ENCODE peak calls at places on chromosome 9, in ten cellular contexts. One of them, this sample, is unnamed.

GRCh38 chr9:5670079-5670478 is 41.2 kb downstream of the RIC1 start:
- DNase-seq in transverse colon: no peak
- DNase-seq in cardiac fibroblast: peak; percentile 4
- DNase-seq in endothelial cell of umbilical vein: no peak
- DNase-seq in mammary epithelial cell: no peak
- DNase-seq in GM12865: no peak
- DNase-seq in IMR-90: no peak
- DNase-seq in epithelial cell of esophagus: no peak
- DNase-seq in NB4: no peak
- DNase-seq in H9: no peak
- DNase-seq in this sample: no peak

GRCh38 chr9:89445801-89446228 is 52.1 kb downstream of the SEMA4D start:
- DNase-seq in mammary epithelial cell: no peak
- DNase-seq in GM12865: no peak
- DNase-seq in epithelial cell of esophagus: no peak
- DNase-seq in H9: no peak
- DNase-seq in NB4: no peak
- DNase-seq in IMR-90: no peak
- DNase-seq in transverse colon: no peak
- DNase-seq in endothelial cell of umbilical vein: no peak
- DNase-seq in cardiac fibroblast: no peak
- DNase-seq in this sample: no peak

GRCh38 chr9:21709464-21710058 is 92.9 kb upstream of the MTAP start:
- DNase-seq in NB4: no peak
- DNase-seq in epithelial cell of esophagus: peak; percentile 79
- DNase-seq in GM12865: peak; percentile 74
- DNase-seq in IMR-90: peak; percentile 53
- DNase-seq in cardiac fibroblast: peak; percentile 66
- DNase-seq in endothelial cell of umbilical vein: peak; percentile 69
- DNase-seq in H9: peak; percentile 55
- DNase-seq in transverse colon: peak; percentile 45
- DNase-seq in mammary epithelial cell: peak; percentile 57
- DNase-seq in this sample: peak; percentile 70

GRCh38 chr9:95609426-95609825 is 92.7 kb upstream of the PTCH1 start:
- DNase-seq in transverse colon: no peak
- DNase-seq in NB4: no peak
- DNase-seq in mammary epithelial cell: no peak
- DNase-seq in IMR-90: no peak
- DNase-seq in GM12865: no peak
- DNase-seq in epithelial cell of esophagus: no peak
- DNase-seq in H9: no peak
- DNase-seq in cardiac fibroblast: no peak
- DNase-seq in endothelial cell of umbilical vein: no peak
- DNase-seq in this sample: no peak

GRCh38 chr9:123187131-123187530 is 81.3 kb downstream of the STRBP start:
- DNase-seq in mammary epithelial cell: no peak
- DNase-seq in endothelial cell of umbilical vein: no peak
- DNase-seq in H9: no peak
- DNase-seq in epithelial cell of esophagus: no peak
- DNase-seq in transverse colon: no peak
- DNase-seq in NB4: no peak
- DNase-seq in cardiac fibroblast: no peak
- DNase-seq in IMR-90: no peak
- DNase-seq in GM12865: no peak
- DNase-seq in this sample: no peak

GRCh38 chr9:35035851-35036701 is 36.3 kb downstream of the VCP start:
- DNase-seq in NB4: no peak
- DNase-seq in cardiac fibroblast: peak; percentile 88
- DNase-seq in IMR-90: peak; percentile 38
- DNase-seq in mammary epithelial cell: no peak
- DNase-seq in epithelial cell of esophagus: peak; percentile 38
- DNase-seq in H9: peak; percentile 75
- DNase-seq in transverse colon: peak; percentile 21
- DNase-seq in GM12865: no peak
- DNase-seq in endothelial cell of umbilical vein: peak; percentile 44
- DNase-seq in this sample: peak; percentile 18

GRCh38 chr9:27535701-27536118 is 6.1 kb upstream of the MOB3B start:
- DNase-seq in GM12865: peak; percentile 63
- DNase-seq in transverse colon: no peak
- DNase-seq in NB4: peak; percentile 42
- DNase-seq in cardiac fibroblast: no peak
- DNase-seq in IMR-90: no peak
- DNase-seq in endothelial cell of umbilical vein: no peak
- DNase-seq in H9: peak; percentile 82
- DNase-seq in mammary epithelial cell: peak; percentile 38
- DNase-seq in epithelial cell of esophagus: peak; percentile 57
- DNase-seq in this sample: no peak

GRCh38 chr9:93326056-93326455 is 125.4 kb upstream of the FAM120A start:
- DNase-seq in H9: no peak
- DNase-seq in mammary epithelial cell: no peak
- DNase-seq in IMR-90: no peak
- DNase-seq in GM12865: no peak
- DNase-seq in NB4: no peak
- DNase-seq in epithelial cell of esophagus: peak; percentile 22
- DNase-seq in transverse colon: no peak
- DNase-seq in endothelial cell of umbilical vein: no peak
- DNase-seq in cardiac fibroblast: no peak
- DNase-seq in this sample: no peak

GRCh38 chr9:123999668-124000067 is 11.9 kb upstream of the LHX2 start:
- DNase-seq in cardiac fibroblast: no peak
- DNase-seq in H9: no peak
- DNase-seq in NB4: peak; percentile 28
- DNase-seq in mammary epithelial cell: no peak
- DNase-seq in IMR-90: no peak
- DNase-seq in endothelial cell of umbilical vein: no peak
- DNase-seq in transverse colon: no peak
- DNase-seq in epithelial cell of esophagus: no peak
- DNase-seq in GM12865: no peak
- DNase-seq in this sample: peak; percentile 59

GRCh38 chr9:81499021-81499454 is 190.3 kb downstream of the TLE1 start:
- DNase-seq in epithelial cell of esophagus: peak; percentile 2
- DNase-seq in H9: no peak
- DNase-seq in GM12865: no peak
- DNase-seq in transverse colon: no peak
- DNase-seq in NB4: no peak
- DNase-seq in endothelial cell of umbilical vein: no peak
- DNase-seq in mammary epithelial cell: no peak
- DNase-seq in cardiac fibroblast: peak; percentile 78
- DNase-seq in IMR-90: peak; percentile 85
- DNase-seq in this sample: no peak

GRCh38 chr9:89926691-89927220 is 321.9 kb downstream of the GADD45G start:
- DNase-seq in H9: no peak
- DNase-seq in NB4: no peak
- DNase-seq in epithelial cell of esophagus: no peak
- DNase-seq in GM12865: no peak
- DNase-seq in IMR-90: no peak
- DNase-seq in mammary epithelial cell: no peak
- DNase-seq in endothelial cell of umbilical vein: no peak
- DNase-seq in cardiac fibroblast: no peak
- DNase-seq in transverse colon: no peak
- DNase-seq in this sample: no peak

GRCh38 chr9:23088932-23089364 is 642.3 kb downstream of the DMRTA1 start:
- DNase-seq in H9: peak; percentile 88
- DNase-seq in mammary epithelial cell: no peak
- DNase-seq in transverse colon: no peak
- DNase-seq in epithelial cell of esophagus: peak; percentile 8
- DNase-seq in cardiac fibroblast: no peak
- DNase-seq in IMR-90: no peak
- DNase-seq in GM12865: peak; percentile 1
- DNase-seq in NB4: peak; percentile 0
- DNase-seq in endothelial cell of umbilical vein: peak; percentile 26
- DNase-seq in this sample: peak; percentile 28

GRCh38 chr9:115046786-115047185 is 71.2 kb downstream of the TNC start:
- DNase-seq in NB4: no peak
- DNase-seq in endothelial cell of umbilical vein: no peak
- DNase-seq in GM12865: no peak
- DNase-seq in IMR-90: peak; percentile 77
- DNase-seq in transverse colon: no peak
- DNase-seq in mammary epithelial cell: no peak
- DNase-seq in H9: no peak
- DNase-seq in epithelial cell of esophagus: no peak
- DNase-seq in cardiac fibroblast: no peak
- DNase-seq in this sample: no peak

GRCh38 chr9:137550958-137551655 is 572 bp upstream of the MRPL41 start:
- DNase-seq in epithelial cell of esophagus: no peak
- DNase-seq in IMR-90: peak; percentile 44
- DNase-seq in transverse colon: no peak
- DNase-seq in GM12865: no peak
- DNase-seq in NB4: peak; percentile 81
- DNase-seq in endothelial cell of umbilical vein: peak; percentile 29
- DNase-seq in H9: peak; percentile 95
- DNase-seq in cardiac fibroblast: no peak
- DNase-seq in mammary epithelial cell: peak; percentile 52
- DNase-seq in this sample: peak; percentile 94
- TF ChIP-seq CTCF in epithelial cell of esophagus: peak; percentile 36
- TF ChIP-seq CTCF in IMR-90: peak; percentile 56
- TF ChIP-seq CTCF in transverse colon: peak; percentile 56
- TF ChIP-seq CTCF in GM12865: peak; percentile 45
- TF ChIP-seq CTCF in NB4: peak; percentile 18
- TF ChIP-seq CTCF in endothelial cell of umbilical vein: peak; percentile 48
- TF ChIP-seq CTCF in H9: peak; percentile 72
- TF ChIP-seq CTCF in cardiac fibroblast: peak; percentile 27
- TF ChIP-seq CTCF in mammary epithelial cell: peak; percentile 23
- TF ChIP-seq CTCF in this sample: peak; percentile 69

GRCh38 chr9:110197330-110198187 is 10.4 kb downstream of the C9orf152 start:
- DNase-seq in NB4: no peak
- DNase-seq in mammary epithelial cell: no peak
- DNase-seq in cardiac fibroblast: peak; percentile 35
- DNase-seq in transverse colon: peak; percentile 52
- DNase-seq in epithelial cell of esophagus: no peak
- DNase-seq in endothelial cell of umbilical vein: no peak
- DNase-seq in IMR-90: no peak
- DNase-seq in H9: no peak
- DNase-seq in GM12865: no peak
- DNase-seq in this sample: no peak
- TF ChIP-seq CTCF in NB4: no peak
- TF ChIP-seq CTCF in mammary epithelial cell: no peak
- TF ChIP-seq CTCF in cardiac fibroblast: peak; percentile 51
- TF ChIP-seq CTCF in transverse colon: peak; percentile 44
- TF ChIP-seq CTCF in epithelial cell of esophagus: no peak
- TF ChIP-seq CTCF in endothelial cell of umbilical vein: no peak
- TF ChIP-seq CTCF in IMR-90: peak; percentile 45
- TF ChIP-seq CTCF in H9: peak; percentile 34
- TF ChIP-seq CTCF in GM12865: no peak
- TF ChIP-seq CTCF in this sample: no peak

DNA sequence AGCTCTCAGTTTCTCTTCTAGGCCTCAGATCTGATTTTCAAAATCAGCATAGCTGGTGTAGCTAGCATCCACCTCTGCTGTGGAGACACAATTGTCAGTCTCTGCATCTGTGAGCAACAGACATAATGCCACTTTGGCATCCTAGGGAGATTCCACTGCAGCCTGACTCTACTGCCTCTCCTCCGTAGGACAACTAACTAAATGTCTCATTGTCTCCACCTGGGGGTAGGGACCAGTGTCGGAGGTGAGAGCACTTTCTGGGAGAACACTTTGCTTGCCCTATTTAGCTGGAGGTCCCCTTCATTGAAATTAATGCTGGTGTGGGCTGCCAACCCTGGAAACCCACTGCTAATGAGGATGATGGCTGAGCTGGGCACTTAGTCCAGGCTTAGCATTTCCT is 1.4 kb downstream of the PPP3R2 start:
- DNase-seq in NB4: no peak
- DNase-seq in transverse colon: no peak
- DNase-seq in H9: no peak
- DNase-seq in IMR-90: no peak
- DNase-seq in mammary epithelial cell: no peak
- DNase-seq in endothelial cell of umbilical vein: no peak
- DNase-seq in epithelial cell of esophagus: no peak
- DNase-seq in GM12865: no peak
- DNase-seq in cardiac fibroblast: no peak
- DNase-seq in this sample: no peak
- TF ChIP-seq CTCF in NB4: no peak
- TF ChIP-seq CTCF in transverse colon: no peak
- TF ChIP-seq CTCF in H9: peak; percentile 27
- TF ChIP-seq CTCF in IMR-90: no peak
- TF ChIP-seq CTCF in mammary epithelial cell: no peak
- TF ChIP-seq CTCF in endothelial cell of umbilical vein: no peak
- TF ChIP-seq CTCF in epithelial cell of esophagus: no peak
- TF ChIP-seq CTCF in GM12865: no peak
- TF ChIP-seq CTCF in cardiac fibroblast: no peak
- TF ChIP-seq CTCF in this sample: no peak

DNA sequence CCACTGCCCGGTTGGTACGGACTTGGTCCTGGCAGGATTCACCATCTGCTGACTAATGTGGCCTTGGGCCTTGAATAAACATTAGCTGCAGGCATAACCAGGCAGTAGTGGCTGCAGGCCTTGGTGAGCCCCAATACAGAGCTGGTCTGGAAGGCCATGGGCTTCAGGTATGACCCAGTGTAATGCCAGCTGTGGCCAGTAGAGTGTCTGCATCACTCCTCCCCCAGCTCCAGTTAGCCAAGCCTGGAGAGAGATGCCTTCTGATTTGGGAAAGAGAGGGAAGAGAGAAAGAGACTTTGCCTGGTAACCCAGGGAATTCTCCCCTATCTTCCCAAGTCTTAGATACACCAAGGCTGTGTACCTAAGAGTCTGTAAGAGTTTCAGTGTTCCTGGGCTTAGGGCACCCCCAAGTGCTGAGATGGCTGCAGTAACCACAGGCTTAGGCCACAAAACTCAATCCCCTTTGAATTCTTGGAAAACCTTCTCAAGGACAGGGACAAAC is 5.6 kb upstream of the C5 start:
- DNase-seq in mammary epithelial cell: peak; percentile 19
- DNase-seq in transverse colon: no peak
- DNase-seq in NB4: peak; percentile 15
- DNase-seq in GM12865: peak; percentile 37
- DNase-seq in H9: peak; percentile 80
- DNase-seq in epithelial cell of esophagus: peak; percentile 23
- DNase-seq in cardiac fibroblast: peak; percentile 20
- DNase-seq in IMR-90: peak; percentile 3
- DNase-seq in endothelial cell of umbilical vein: no peak
- DNase-seq in this sample: no peak
- TF ChIP-seq CTCF in mammary epithelial cell: peak; percentile 78
- TF ChIP-seq CTCF in transverse colon: no peak
- TF ChIP-seq CTCF in NB4: peak; percentile 29
- TF ChIP-seq CTCF in GM12865: peak; percentile 59
- TF ChIP-seq CTCF in H9: peak; percentile 76
- TF ChIP-seq CTCF in epithelial cell of esophagus: peak; percentile 57
- TF ChIP-seq CTCF in cardiac fibroblast: peak; percentile 57
- TF ChIP-seq CTCF in IMR-90: peak; percentile 15
- TF ChIP-seq CTCF in endothelial cell of umbilical vein: peak; percentile 21
- TF ChIP-seq CTCF in this sample: peak; percentile 57